ENCODE peak calls at places on chromosomes 16 and 17, in five cellular contexts. M is tibial artery, G is uterus, K is fibroblast of the aortic adventitia, C is AG09319. J is an unnamed sample.

GRCh38 chr16:77374384-77374783 is 60.5 kb downstream of the ADAMTS18 start:
- DNase-seq in M (no peak), G (no peak), K (no peak), C (no peak), J (peak)

GRCh38 chr16:77531741-77532140 is 96.9 kb upstream of the ADAMTS18 start:
- DNase-seq in M (no peak), G (no peak), K (peak), C (peak), J (no peak)

GRCh38 chr17:37117743-37118142 is 169.0 kb downstream of the AATF start:
- DNase-seq in M (no peak), G (no peak), K (no peak), C (no peak), J (no peak)

GRCh38 chr16:79564594-79565210 is 35.8 kb downstream of the MAF start:
- DNase-seq in M (no peak), G (no peak), K (no peak), C (no peak), J (no peak)

GRCh38 chr17:28384281-28385036 is 13.0 kb downstream of the SARM1 start:
- DNase-seq in M (peak), G (no peak), K (no peak), C (no peak), J (peak)

GRCh38 chr16:68013440-68013839 is 2.3 kb downstream of the DPEP2NB start:
- DNase-seq in M (no peak), G (no peak), K (no peak), C (no peak), J (no peak)

GRCh38 chr16:30658731-30659506 is 688 bp downstream of the FBRS start:
- DNase-seq in M (peak), G (peak), K (peak), C (peak), J (peak)

GRCh38 chr17:83029571-83029970 is 49.8 kb upstream of the METRNL start:
- DNase-seq in M (no peak), G (peak), K (no peak), C (no peak), J (no peak)

GRCh38 chr17:10754109-10754508 is 24.3 kb upstream of the TMEM220 start:
- DNase-seq in M (no peak), G (no peak), K (peak), C (no peak), J (peak)

GRCh38 chr17:8162232-8162996 is at the start of gene VAMP2:
- DNase-seq in M (peak), G (peak), K (peak), C (no peak), J (peak)

GRCh38 chr17:42774066-42774750 is 959 bp downstream of the VPS25 start:
- DNase-seq in M (no peak), G (no peak), K (no peak), C (no peak), J (no peak)

GRCh38 chr17:71071837-71072236 is 902.5 kb downstream of the KCNJ2 start:
- DNase-seq in M (no peak), G (no peak), K (peak), C (peak), J (peak)

GRCh38 chr17:13362341-13363122 is 239.2 kb downstream of the HS3ST3A1 start:
- DNase-seq in M (no peak), G (no peak), K (peak), C (no peak), J (no peak)

GRCh38 chr16:66270333-66270927 is 96.1 kb upstream of the CDH5 start:
- DNase-seq in M (peak), G (peak), K (peak), C (no peak), J (peak)

GRCh38 chr17:10984163-10984562 is 146.3 kb upstream of the PIRT start:
- DNase-seq in M (no peak), G (no peak), K (no peak), C (no peak), J (no peak)

GRCh38 chr17:7266784-7267183 is 4.5 kb upstream of the CLDN7 start:
- DNase-seq in M (no peak), G (no peak), K (no peak), C (no peak), J (no peak)

GRCh38 chr16:30923554-30924085 is at the start of gene FBXL19:
- DNase-seq in M (peak), G (peak), K (no peak), C (no peak), J (no peak)

GRCh38 chr16:2040450-2041105 is 7.1 kb downstream of the NTHL1 start:
- DNase-seq in M (no peak), G (no peak), K (no peak), C (no peak), J (no peak)

GRCh38 chr16:27322858-27323780 is 9.3 kb downstream of the IL4R start:
- DNase-seq in M (peak), G (no peak), K (no peak), C (no peak), J (peak)

GRCh38 chr17:74610108-74610507 is 13.4 kb downstream of the CD300E start:
- DNase-seq in M (no peak), G (no peak), K (no peak), C (no peak), J (no peak)

GRCh38 chr16:20707461-20707860 is 10.0 kb upstream of the ACSM1 start:
- DNase-seq in M (no peak), G (no peak), K (no peak), C (no peak), J (no peak)

GRCh38 chr17:5249615-5250014 is 15.0 kb upstream of the SCIMP start:
- DNase-seq in M (no peak), G (peak), K (peak), C (peak), J (peak)

GRCh38 chr17:19331134-19331533 is 31.4 kb downstream of the B9D1 start:
- DNase-seq in M (no peak), G (peak), K (peak), C (no peak), J (no peak)

DNA sequence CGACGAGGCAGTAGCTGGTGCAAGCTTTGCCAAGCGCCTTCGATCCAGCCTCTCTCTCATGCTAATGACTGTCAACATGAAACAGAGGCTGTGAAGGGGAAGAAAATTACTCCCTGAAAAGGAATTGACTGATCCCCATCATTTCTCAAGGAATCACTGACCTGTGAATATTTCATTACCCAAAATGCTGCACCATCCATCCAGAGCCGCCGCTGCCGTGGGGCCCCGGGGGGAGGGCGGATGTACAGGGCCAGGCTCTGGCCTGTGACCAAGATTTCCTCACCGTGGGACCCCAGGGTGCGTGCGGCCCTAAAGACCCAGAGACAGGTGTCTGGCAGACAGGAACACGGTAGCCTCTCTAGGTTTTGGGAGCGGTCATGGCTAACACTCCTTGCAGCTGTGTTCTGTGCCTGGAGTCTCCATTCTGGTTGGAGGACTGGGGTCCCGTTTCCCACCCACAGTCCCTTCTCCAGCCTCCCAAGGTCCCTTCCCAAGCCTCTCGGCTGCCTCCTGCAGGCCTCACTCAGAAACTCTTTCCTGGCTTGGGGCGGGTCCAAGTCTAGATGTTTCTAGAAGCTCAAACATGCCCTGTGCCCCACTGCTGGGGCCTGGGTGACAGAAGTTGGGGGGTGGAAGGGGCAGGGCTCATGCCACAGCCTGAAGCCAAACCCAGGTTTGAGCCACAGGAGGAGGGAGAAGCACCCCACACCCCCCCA is 73.3 kb downstream of the ENGASE start:
- DNase-seq in M (no peak), G (no peak), K (no peak), C (no peak), J (no peak)
- TF ChIP-seq CTCF in M (no peak), G (no peak), K (no peak), C (no peak), J (no peak)

GRCh38 chr17:45236002-45236606 is 14.4 kb downstream of the FMNL1 start:
- DNase-seq in M (no peak), G (no peak), K (no peak), C (no peak), J (no peak)
- TF ChIP-seq CTCF in M (no peak), G (no peak), K (no peak), C (no peak), J (peak)

GRCh38 chr16:81585785-81586184 is 141.2 kb downstream of the CMIP start:
- DNase-seq in M (no peak), G (no peak), K (no peak), C (no peak), J (peak)
- TF ChIP-seq CTCF in M (no peak), G (no peak), K (peak), C (no peak), J (peak)

GRCh38 chr17:2171725-2172446 is 117.0 kb downstream of the HIC1 start:
- DNase-seq in M (peak), G (peak), K (peak), C (peak), J (no peak)
- TF ChIP-seq CTCF in M (no peak), G (no peak), K (no peak), C (no peak), J (no peak)

GRCh38 chr17:31309525-31309924 is 4.3 kb downstream of the EVI2B start:
- DNase-seq in M (no peak), G (no peak), K (no peak), C (no peak), J (no peak)

GRCh38 chr17:31308935-31309334 is 4.9 kb downstream of the EVI2B start:
- DNase-seq in M (no peak), G (no peak), K (no peak), C (no peak), J (no peak)

GRCh38 chr17:31310260-31310659 is 3.6 kb downstream of the EVI2B start:
- DNase-seq in M (no peak), G (no peak), K (no peak), C (no peak), J (no peak)

GRCh38 chr17:31307640-31308039 is 6.2 kb downstream of the EVI2B start:
- DNase-seq in M (no peak), G (no peak), K (no peak), C (no peak), J (no peak)

DNA sequence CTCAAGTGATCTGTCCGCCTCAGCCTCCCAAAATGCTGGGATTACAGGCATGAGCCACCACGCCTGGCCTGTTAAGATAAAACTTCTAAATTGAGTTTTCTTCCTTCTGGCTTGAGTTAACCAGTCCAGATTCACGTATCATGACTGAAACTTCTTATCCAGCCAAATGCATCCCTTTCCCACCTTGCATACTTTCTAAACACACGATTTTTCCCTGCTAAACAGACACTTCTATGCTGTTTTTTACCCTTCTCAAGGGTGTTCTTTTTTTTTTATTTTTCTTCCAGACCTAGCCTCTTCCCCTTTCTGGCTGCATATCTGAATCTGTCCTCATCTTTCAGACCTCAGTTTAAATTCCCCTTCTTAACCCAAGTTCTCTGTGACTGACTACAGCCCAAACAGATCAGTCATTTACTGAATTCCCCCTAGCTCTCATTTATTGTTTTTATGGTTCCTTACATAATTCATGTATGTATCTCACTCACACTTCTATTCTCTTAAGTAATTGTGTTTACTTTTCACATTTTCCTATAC is 5.4 kb downstream of the EVI2B start:
- DNase-seq in M (no peak), G (no peak), K (no peak), C (no peak), J (no peak)
- TF ChIP-seq CTCF in M (no peak), G (no peak), K (no peak), C (no peak), J (no peak)

GRCh38 chr16:720507-720989 is 398 bp upstream of the ANTKMT start:
- DNase-seq in M (no peak), G (peak), K (peak), C (no peak), J (peak)

GRCh38 chr16:720990-721764 is at the start of gene ANTKMT:
- DNase-seq in M (peak), G (peak), K (peak), C (no peak), J (peak)

GRCh38 chr16:718389-718788 is 2.6 kb upstream of the ANTKMT start:
- DNase-seq in M (no peak), G (no peak), K (no peak), C (no peak), J (no peak)

GRCh38 chr16:718922-719321 is 2.0 kb upstream of the ANTKMT start:
- DNase-seq in M (no peak), G (no peak), K (no peak), C (no peak), J (no peak)

GRCh38 chr16:719815-720506 is 985 bp upstream of the ANTKMT start:
- DNase-seq in M (no peak), G (no peak), K (no peak), C (no peak), J (peak)
- TF ChIP-seq CTCF in M (no peak), G (no peak), K (peak), C (peak), J (peak)

GRCh38 chr17:39231587-39232551 is 6.1 kb upstream of the STAC2 start:
- DNase-seq in M (peak), G (peak), K (peak), C (no peak), J (peak)
- TF ChIP-seq CTCF in M (peak), G (peak), K (peak), C (peak), J (peak)

GRCh38 chr17:58535431-58535830 is 21.0 kb upstream of the MTMR4 start:
- DNase-seq in M (no peak), G (no peak), K (peak), C (no peak), J (no peak)

GRCh38 chr17:58534901-58535421 is 20.5 kb upstream of the MTMR4 start:
- DNase-seq in M (no peak), G (no peak), K (peak), C (no peak), J (no peak)

GRCh38 chr17:58532555-58532951 is 18.1 kb upstream of the MTMR4 start:
- DNase-seq in M (no peak), G (no peak), K (no peak), C (no peak), J (no peak)

GRCh38 chr17:58533616-58534188 is 19.3 kb upstream of the MTMR4 start:
- DNase-seq in M (no peak), G (no peak), K (no peak), C (no peak), J (no peak)

DNA sequence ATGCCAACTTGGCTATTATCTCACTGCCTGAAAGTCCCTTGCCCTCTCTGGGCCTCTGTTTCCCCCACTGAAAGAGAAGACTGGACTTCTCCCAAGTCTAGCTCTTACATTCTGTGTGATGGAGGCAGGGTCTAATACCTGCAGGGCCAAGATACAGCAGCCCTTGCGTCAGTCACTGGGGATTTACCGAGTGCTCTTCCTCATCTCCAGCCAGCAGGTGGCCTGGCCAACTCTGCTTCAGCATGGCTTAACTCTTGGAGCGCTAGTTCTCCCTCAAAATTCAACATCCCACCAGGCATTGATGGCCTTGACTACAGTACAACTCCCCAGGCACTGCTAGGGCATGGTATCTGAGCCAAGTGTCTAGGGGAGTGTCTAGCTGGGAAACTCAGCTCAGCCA is 19.9 kb upstream of the MTMR4 start:
- DNase-seq in M (no peak), G (no peak), K (no peak), C (no peak), J (no peak)
- TF ChIP-seq CTCF in M (no peak), G (no peak), K (no peak), C (no peak), J (no peak)

J was measured in Calu3.